ENCODE peak calls at places on chromosomes 1 and 21, in nine cellular contexts. One of them, this sample, is unnamed.

GRCh38 chr1:226809785-226810571 is 60.4 kb upstream of the PSEN2 start:
- DNase-seq in heart right ventricle: no peak
- DNase-seq in tibial nerve: no peak
- DNase-seq in effector memory CD8-positive, alpha-beta T cell: no peak
- DNase-seq in activated CD8-positive, alpha-beta memory T cell treated with anti-CD3 and anti-CD28 coated beads, Interleukin-2, amount 50 U/mL, for 4 hours: no peak
- DNase-seq in ELF-1: no peak
- DNase-seq in GOT3: no peak
- DNase-seq in H9: no peak
- DNase-seq in LoVo: no peak
- DNase-seq in this sample: no peak

GRCh38 chr1:150813028-150813707 is 5.1 kb upstream of the CTSK start:
- DNase-seq in heart right ventricle: peak
- DNase-seq in tibial nerve: peak
- DNase-seq in effector memory CD8-positive, alpha-beta T cell: no peak
- DNase-seq in activated CD8-positive, alpha-beta memory T cell treated with anti-CD3 and anti-CD28 coated beads, Interleukin-2, amount 50 U/mL, for 4 hours: no peak
- DNase-seq in ELF-1: peak
- DNase-seq in GOT3: peak
- DNase-seq in H9: peak
- DNase-seq in LoVo: peak
- DNase-seq in this sample: peak

GRCh38 chr1:114035304-114035700 is 56.0 kb downstream of the OLFML3 start:
- DNase-seq in heart right ventricle: no peak
- DNase-seq in tibial nerve: no peak
- DNase-seq in effector memory CD8-positive, alpha-beta T cell: no peak
- DNase-seq in activated CD8-positive, alpha-beta memory T cell treated with anti-CD3 and anti-CD28 coated beads, Interleukin-2, amount 50 U/mL, for 4 hours: no peak
- DNase-seq in ELF-1: no peak
- DNase-seq in GOT3: no peak
- DNase-seq in H9: peak
- DNase-seq in LoVo: no peak
- DNase-seq in this sample: no peak

GRCh38 chr1:6006882-6007281 is 14.7 kb upstream of the NPHP4 start:
- DNase-seq in heart right ventricle: peak
- DNase-seq in tibial nerve: no peak
- DNase-seq in effector memory CD8-positive, alpha-beta T cell: no peak
- DNase-seq in activated CD8-positive, alpha-beta memory T cell treated with anti-CD3 and anti-CD28 coated beads, Interleukin-2, amount 50 U/mL, for 4 hours: peak
- DNase-seq in ELF-1: no peak
- DNase-seq in GOT3: no peak
- DNase-seq in H9: no peak
- DNase-seq in LoVo: no peak
- DNase-seq in this sample: no peak

GRCh38 chr1:16237343-16237830 is 404 bp upstream of the CPLANE2 start:
- DNase-seq in heart right ventricle: no peak
- DNase-seq in tibial nerve: no peak
- DNase-seq in effector memory CD8-positive, alpha-beta T cell: no peak
- DNase-seq in activated CD8-positive, alpha-beta memory T cell treated with anti-CD3 and anti-CD28 coated beads, Interleukin-2, amount 50 U/mL, for 4 hours: no peak
- DNase-seq in ELF-1: no peak
- DNase-seq in GOT3: no peak
- DNase-seq in H9: no peak
- DNase-seq in LoVo: peak
- DNase-seq in this sample: no peak

GRCh38 chr1:10450156-10450801 is 448 bp downstream of the CORT start:
- DNase-seq in heart right ventricle: no peak
- DNase-seq in tibial nerve: no peak
- DNase-seq in effector memory CD8-positive, alpha-beta T cell: no peak
- DNase-seq in activated CD8-positive, alpha-beta memory T cell treated with anti-CD3 and anti-CD28 coated beads, Interleukin-2, amount 50 U/mL, for 4 hours: no peak
- DNase-seq in ELF-1: no peak
- DNase-seq in GOT3: no peak
- DNase-seq in H9: no peak
- DNase-seq in LoVo: no peak
- DNase-seq in this sample: peak

GRCh38 chr1:201537966-201538617 is 835 bp upstream of the NAV1 start:
- DNase-seq in heart right ventricle: no peak
- DNase-seq in tibial nerve: no peak
- DNase-seq in effector memory CD8-positive, alpha-beta T cell: no peak
- DNase-seq in activated CD8-positive, alpha-beta memory T cell treated with anti-CD3 and anti-CD28 coated beads, Interleukin-2, amount 50 U/mL, for 4 hours: no peak
- DNase-seq in ELF-1: peak
- DNase-seq in GOT3: no peak
- DNase-seq in H9: peak
- DNase-seq in LoVo: no peak
- DNase-seq in this sample: no peak

GRCh38 chr1:24751833-24752232 is 6.6 kb downstream of the CLIC4 start:
- DNase-seq in heart right ventricle: no peak
- DNase-seq in tibial nerve: no peak
- DNase-seq in effector memory CD8-positive, alpha-beta T cell: no peak
- DNase-seq in activated CD8-positive, alpha-beta memory T cell treated with anti-CD3 and anti-CD28 coated beads, Interleukin-2, amount 50 U/mL, for 4 hours: no peak
- DNase-seq in ELF-1: no peak
- DNase-seq in GOT3: no peak
- DNase-seq in H9: no peak
- DNase-seq in LoVo: no peak
- DNase-seq in this sample: no peak

GRCh38 chr21:28540514-28540913 is 452.2 kb downstream of the LTN1 start:
- DNase-seq in heart right ventricle: no peak
- DNase-seq in tibial nerve: no peak
- DNase-seq in effector memory CD8-positive, alpha-beta T cell: no peak
- DNase-seq in activated CD8-positive, alpha-beta memory T cell treated with anti-CD3 and anti-CD28 coated beads, Interleukin-2, amount 50 U/mL, for 4 hours: no peak
- DNase-seq in ELF-1: no peak
- DNase-seq in GOT3: no peak
- DNase-seq in H9: no peak
- DNase-seq in LoVo: no peak
- DNase-seq in this sample: no peak

This sample was measured in right lobe of liver.